ENCODE peak calls at places on chromosome X, in eight cellular contexts. M, X, A, J, E, R, I and N are unnamed samples.

GRCh38 chrX:18898517-18898916 is 85.4 kb downstream of the PHKA2 start:
- DNase-seq in M (no peak), X (no peak), A (no peak), J (no peak), E (no peak), R (no peak), I (no peak), N (no peak)

GRCh38 chrX:8500203-8500602 is 35.6 kb downstream of the VCX3B start:
- DNase-seq in M (no peak), X (no peak), A (no peak), J (no peak), E (no peak), R (no peak), I (no peak), N (no peak)

GRCh38 chrX:9530848-9531274 is 66.0 kb downstream of the TBL1X start:
- DNase-seq in M (no peak), X (peak; percentile 66), A (peak; percentile 20), J (peak; percentile 66), E (peak; percentile 92), R (peak; percentile 82), I (peak; percentile 71), N (peak; percentile 91)

GRCh38 chrX:47212381-47213293 is 5.8 kb upstream of the CDK16 start:
- DNase-seq in M (no peak), X (no peak), A (no peak), J (no peak), E (no peak), R (no peak), I (no peak), N (no peak)

GRCh38 chrX:22278375-22278774 is 5.7 kb downstream of the CBLL2 start:
- DNase-seq in M (no peak), X (no peak), A (peak; percentile 12), J (no peak), E (no peak), R (no peak), I (no peak), N (peak; percentile 79)

GRCh38 chrX:143306991-143307965 is 210.0 kb downstream of the SPANXN3 start:
- DNase-seq in M (no peak), X (no peak), A (no peak), J (no peak), E (no peak), R (no peak), I (no peak), N (no peak)

GRCh38 chrX:139518475-139518874 is 12.1 kb upstream of the F9 start:
- DNase-seq in M (no peak), X (no peak), A (no peak), J (no peak), E (no peak), R (no peak), I (no peak), N (no peak)

GRCh38 chrX:149074429-149074828 is 430.7 kb downstream of the IDS start:
- DNase-seq in M (no peak), X (no peak), A (peak; percentile 22), J (no peak), E (no peak), R (no peak), I (no peak), N (no peak)

GRCh38 chrX:115561605-115562491 is 874 bp downstream of the PLS3 start:
- DNase-seq in M (no peak), X (peak; percentile 66), A (peak; percentile 16), J (peak; percentile 83), E (peak; percentile 82), R (no peak), I (peak; percentile 28), N (peak; percentile 85)

GRCh38 chrX:21757960-21758359 is at the start of gene SMPX:
- DNase-seq in M (no peak), X (no peak), A (no peak), J (no peak), E (no peak), R (no peak), I (no peak), N (no peak)

GRCh38 chrX:119870626-119871131 is 854 bp downstream of the RNF113A start:
- DNase-seq in M (no peak), X (peak; percentile 50), A (no peak), J (no peak), E (peak; percentile 37), R (no peak), I (no peak), N (peak; percentile 37)

GRCh38 chrX:131746491-131746968 is 202.7 kb downstream of the OR13H1 start:
- DNase-seq in M (no peak), X (no peak), A (no peak), J (no peak), E (no peak), R (peak; percentile 57), I (peak; percentile 86), N (peak; percentile 51)

GRCh38 chrX:10365532-10366265 is 208.9 kb downstream of the CLCN4 start:
- DNase-seq in M (no peak), X (no peak), A (no peak), J (no peak), E (no peak), R (no peak), I (no peak), N (no peak)

GRCh38 chrX:45063319-45064095 is 137.2 kb downstream of the DIPK2B start:
- DNase-seq in M (no peak), X (no peak), A (peak; percentile 73), J (no peak), E (no peak), R (peak; percentile 46), I (no peak), N (no peak)

GRCh38 chrX:107827852-107828251 is 2.2 kb downstream of the MID2 start:
- DNase-seq in M (no peak), X (no peak), A (no peak), J (no peak), E (no peak), R (no peak), I (no peak), N (no peak)

GRCh38 chrX:77743720-77744119 is 42.3 kb downstream of the ATRX start:
- DNase-seq in M (no peak), X (no peak), A (no peak), J (no peak), E (no peak), R (no peak), I (no peak), N (no peak)

GRCh38 chrX:77755561-77755960 is 30.5 kb downstream of the ATRX start:
- DNase-seq in M (no peak), X (no peak), A (no peak), J (no peak), E (no peak), R (no peak), I (no peak), N (no peak)

DNA sequence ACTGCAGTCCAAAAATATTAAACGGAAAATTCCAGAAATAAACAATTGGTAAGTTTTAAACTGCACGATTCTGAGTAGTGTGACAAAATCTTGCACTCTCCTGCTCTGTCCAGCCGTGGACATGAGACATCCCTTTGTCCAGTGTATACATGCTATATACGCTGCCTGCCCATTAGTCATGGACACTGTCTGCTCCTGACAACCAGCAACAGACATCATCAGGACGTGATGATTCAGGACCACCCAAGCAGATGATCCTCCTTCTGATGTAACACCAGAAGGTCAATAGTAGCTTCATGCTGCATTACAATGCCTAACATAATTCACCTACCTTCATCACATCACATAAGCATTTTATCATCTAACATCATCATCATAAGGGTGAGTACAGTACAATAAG is 36.3 kb downstream of the ATRX start:
- DNase-seq in M (no peak), X (no peak), A (peak; percentile 3), J (no peak), E (no peak), R (peak; percentile 36), I (no peak), N (no peak)
- H3K4me3 ChIP-seq in M (no peak overlapping the region), X (no peak overlapping the region), A (no peak overlapping the region), J (no peak overlapping the region), E (no peak overlapping the region), R (no peak overlapping the region), I (no peak overlapping the region), N (no peak overlapping the region)

GRCh38 chrX:72129661-72130060 is 2.1 kb downstream of the RTL5 start:
- DNase-seq in M (no peak), X (no peak), A (no peak), J (no peak), E (no peak), R (no peak), I (no peak), N (no peak)

GRCh38 chrX:72131317-72132294 is at the start of gene RTL5:
- DNase-seq in M (no peak), X (peak; percentile 90), A (peak; percentile 35), J (peak; percentile 92), E (peak; percentile 91), R (peak; percentile 81), I (peak; percentile 77), N (peak; percentile 80)

GRCh38 chrX:72128881-72129280 is 2.8 kb downstream of the RTL5 start:
- DNase-seq in M (no peak), X (no peak), A (no peak), J (no peak), E (peak; percentile 34), R (no peak), I (no peak), N (peak; percentile 56)

GRCh38 chrX:72130762-72131231 is 918 bp downstream of the RTL5 start:
- DNase-seq in M (no peak), X (no peak), A (no peak), J (no peak), E (peak; percentile 23), R (no peak), I (no peak), N (peak; percentile 75)

GRCh38 chrX:72130156-72130761 is 1.5 kb downstream of the RTL5 start:
- DNase-seq in M (no peak), X (no peak), A (no peak), J (no peak), E (no peak), R (no peak), I (no peak), N (no peak)
- H3K36me3 ChIP-seq in M (no peaks in the 10 kb centered on the region), X (no peaks in the 10 kb centered on the region), A (no peaks in the 10 kb centered on the region), J (no peaks in the 10 kb centered on the region), E (no peaks in the 10 kb centered on the region), R (no peaks in the 10 kb centered on the region), I (no peaks in the 10 kb centered on the region), N (no peaks in the 10 kb centered on the region)

DNA sequence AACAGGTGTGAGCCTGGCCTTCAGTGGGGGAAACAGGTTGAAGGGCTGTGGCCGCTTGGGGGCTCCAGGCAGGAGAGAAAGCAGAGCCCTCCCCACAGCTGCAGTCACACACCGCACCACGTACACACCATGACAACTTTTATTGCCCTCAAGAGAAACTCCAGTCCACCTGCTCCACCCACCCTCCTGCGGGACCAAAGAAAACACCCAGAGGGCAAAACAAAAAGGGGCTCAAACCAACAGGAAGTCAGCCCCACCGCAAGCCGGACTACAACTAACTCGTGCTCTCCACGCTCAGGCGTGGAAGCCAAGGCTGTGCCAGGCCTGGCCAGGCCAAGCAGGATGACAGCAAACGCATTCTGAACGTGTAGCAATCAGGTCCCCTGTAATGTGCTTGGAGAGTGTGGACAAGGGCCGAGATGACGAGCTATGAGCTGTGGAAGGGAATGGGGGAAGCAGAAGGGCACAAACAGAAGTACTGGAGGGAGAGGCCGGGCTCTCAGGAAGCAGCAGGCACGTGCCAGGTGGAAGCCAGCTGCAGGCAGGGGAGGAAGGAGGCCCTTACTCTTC is 12.7 kb downstream of the SLC6A8 start:
- DNase-seq in M (no peak), X (no peak), A (no peak), J (no peak), E (no peak), R (no peak), I (no peak), N (no peak)
- H3K27me3 ChIP-seq in M (no peaks in the 10 kb centered on the region), X (no peaks in the 10 kb centered on the region), A (no peaks in the 10 kb centered on the region), J (no peaks in the 10 kb centered on the region), E (no peaks in the 10 kb centered on the region), R (no peaks in the 10 kb centered on the region), I (no peaks in the 10 kb centered on the region), N (no peaks in the 10 kb centered on the region)

DNA sequence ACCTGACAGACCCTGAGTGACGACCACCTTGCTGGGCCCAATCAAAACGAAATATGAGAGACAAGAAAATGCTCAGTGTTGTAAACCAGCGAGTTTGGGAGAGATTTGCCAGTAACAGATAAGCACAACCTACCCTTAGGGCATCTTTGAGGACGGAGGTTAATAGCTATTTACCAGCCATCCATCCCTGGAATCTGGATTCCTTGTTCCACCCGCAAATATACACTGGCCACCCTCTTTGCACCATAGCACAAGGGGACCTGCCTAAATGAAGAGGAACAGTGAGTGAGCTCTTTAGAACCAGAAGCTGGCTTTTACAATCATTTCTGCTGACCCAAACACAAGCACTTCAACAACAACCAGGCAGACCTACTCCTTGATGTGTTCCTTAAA is 725 bp downstream of the MPP1 start:
- DNase-seq in M (no peak), X (no peak), A (no peak), J (no peak), E (no peak), R (no peak), I (no peak), N (no peak)
- H3K4me3 ChIP-seq in M (peak overlapping the region; percentile 52), X (peak overlapping the region; percentile 72), A (peak overlapping the region; percentile 41), J (peak overlapping the region; percentile 65), E (peak overlapping the region; percentile 55), R (peak overlapping the region; percentile 68), I (peak overlapping the region; percentile 54), N (peak overlapping the region; percentile 57)